ENCODE peak calls at places on chromosomes 13 and 19, in nine cellular contexts. Q is HepG2; G is lung; J is stimulated activated CD4-positive, alpha-beta T cell treated with anti-CD3 and anti-CD28 coated beads, TNF-alpha, amount 100 ng/mL, for 4 hours; P is DMS153; W is CD8-positive, alpha-beta T cell; S is CD4-positive, alpha-beta T cell; M is omental fat pad; O is fibroblast of the conjunctiva. R is an unnamed sample.

GRCh38 chr13:45162194-45162593 is 38.7 kb downstream of the KCTD4 start:
- DNase-seq in Q (no peak), G (no peak), J (no peak), P (no peak), W (no peak), S (no peak), M (no peak), O (no peak), R (no peak)

GRCh38 chr19:11457115-11457514 is 21.7 kb downstream of the PRKCSH start:
- DNase-seq in Q (no peak), G (no peak), J (no peak), P (no peak), W (no peak), S (no peak), M (no peak), O (no peak), R (no peak)

GRCh38 chr19:49489601-49490167 is 2.3 kb downstream of the RPL13A start:
- DNase-seq in Q (peak; percentile 75), G (no peak), J (no peak), P (no peak), W (no peak), S (no peak), M (no peak), O (no peak), R (no peak)

GRCh38 chr19:19214892-19215291 is 3.1 kb downstream of the NCAN start:
- DNase-seq in Q (peak; percentile 30), G (no peak), J (no peak), P (no peak), W (no peak), S (no peak), M (no peak), O (no peak), R (no peak)

GRCh38 chr13:112804374-112804773 is 114.5 kb downstream of the ATP11A start:
- DNase-seq in Q (no peak), G (no peak), J (no peak), P (no peak), W (no peak), S (no peak), M (no peak), O (no peak), R (no peak)

GRCh38 chr13:107034236-107034635 is 466.3 kb upstream of the ARGLU1 start:
- DNase-seq in Q (no peak), G (no peak), J (no peak), P (no peak), W (no peak), S (no peak), M (no peak), O (no peak), R (no peak)

GRCh38 chr19:40298026-40298425 is 12.9 kb upstream of the AKT2 start:
- DNase-seq in Q (no peak), G (no peak), J (no peak), P (no peak), W (no peak), S (no peak), M (no peak), O (no peak), R (no peak)

GRCh38 chr19:48992571-48993174 is 436 bp downstream of the GYS1 start:
- DNase-seq in Q (no peak), G (no peak), J (no peak), P (no peak), W (no peak), S (no peak), M (no peak), O (no peak), R (no peak)

GRCh38 chr13:35712907-35713685 is 236.6 kb upstream of the MAB21L1 start:
- DNase-seq in Q (no peak), G (no peak), J (no peak), P (no peak), W (no peak), S (no peak), M (no peak), O (peak; percentile 80), R (no peak)

GRCh38 chr19:50695251-50696064 is 24.1 kb downstream of the SHANK1 start:
- DNase-seq in Q (no peak), G (no peak), J (no peak), P (no peak), W (no peak), S (no peak), M (no peak), O (no peak), R (no peak)

GRCh38 chr13:58025821-58026220 is 394.3 kb downstream of the PCDH17 start:
- DNase-seq in Q (no peak), G (no peak), J (no peak), P (no peak), W (no peak), S (no peak), M (no peak), O (no peak), R (no peak)

GRCh38 chr19:29489182-29489951 is 36.4 kb upstream of the VSTM2B start:
- DNase-seq in Q (no peak), G (peak; percentile 20), J (no peak), P (no peak), W (no peak), S (no peak), M (no peak), O (no peak), R (no peak)